ENCODE peak calls at places on chromosomes 6 and 20, in eight cellular contexts. I is GM23248, R is uterus, C is left lung, K is psoas muscle, H is PC-3, W is esophagus squamous epithelium, F is right atrium auricular region. D is an unnamed sample.

GRCh38 chr20:19969507-19970255 is 47.5 kb upstream of the NAA20 start:
- DNase-seq in I (no peak), F (no peak), H (no peak), K (no peak), R (no peak), C (no peak), W (no peak), D (no peak)

GRCh38 chr20:25291432-25292133 is 43.7 kb downstream of the PYGB start:
- DNase-seq in K (no peak), R (no peak), H (no peak), F (no peak), C (no peak), I (no peak), W (no peak), D (no peak)

GRCh38 chr6:158786645-158787304 is 32.4 kb downstream of the EZR start:
- DNase-seq in R (no peak), I (no peak), C (no peak), H (no peak), F (no peak), K (no peak), W (no peak), D (no peak)

GRCh38 chr6:89917216-89917615 is 22.9 kb downstream of the GJA10 start:
- DNase-seq in C (no peak), F (no peak), K (no peak), H (no peak), I (no peak), R (no peak), W (no peak), D (no peak)

GRCh38 chr20:54347216-54347833 is 128.1 kb upstream of the DOK5 start:
- DNase-seq in K (no peak), W (no peak), F (no peak), R (no peak), C (no peak), I (peak; percentile 65), H (no peak), D (no peak)

GRCh38 chr6:166106076-166106686 is 61.5 kb downstream of the TBXT start:
- DNase-seq in C (no peak), K (peak; percentile 68), I (peak; percentile 75), F (peak; percentile 79), H (peak; percentile 75), W (no peak), R (peak; percentile 74), D (peak; percentile 71)

GRCh38 chr6:11729083-11729482 is 49.5 kb downstream of the ADTRP start:
- DNase-seq in W (no peak), C (no peak), I (no peak), R (no peak), K (no peak), H (no peak), F (no peak), D (no peak)

GRCh38 chr6:47413752-47414516 is 63.7 kb upstream of the CD2AP start:
- DNase-seq in R (no peak), H (peak; percentile 77), W (no peak), F (no peak), K (no peak), C (no peak), I (peak; percentile 73), D (no peak)

GRCh38 chr6:130525378-130525777 is 159.6 kb downstream of the TMEM200A start:
- DNase-seq in H (no peak), R (no peak), W (no peak), I (no peak), K (no peak), C (no peak), F (no peak), D (no peak)

GRCh38 chr6:154488802-154489437 is 21.6 kb downstream of the CNKSR3 start:
- DNase-seq in W (no peak), F (no peak), K (no peak), I (peak; percentile 81), H (peak; percentile 62), R (no peak), C (no peak), D (no peak)

GRCh38 chr6:11374036-11375010 is 141.9 kb upstream of the NEDD9 start:
- DNase-seq in I (no peak), R (no peak), K (no peak), H (no peak), F (no peak), W (no peak), C (no peak), D (no peak)

GRCh38 chr20:10705801-10706459 is 32.1 kb upstream of the JAG1 start:
- DNase-seq in H (peak; percentile 99), C (no peak), W (peak; percentile 4), R (no peak), K (no peak), F (no peak), I (no peak), D (no peak)

GRCh38 chr20:371755-372542 is 8.6 kb upstream of the TRIB3 start:
- DNase-seq in I (peak; percentile 85), H (peak; percentile 98), C (peak; percentile 88), R (peak; percentile 32), K (peak; percentile 85), F (peak; percentile 79), W (no peak), D (peak; percentile 71)

GRCh38 chr20:25356294-25356933 is 34.2 kb downstream of the ABHD12 start:
- DNase-seq in K (no peak), R (no peak), H (no peak), C (no peak), I (no peak), W (no peak), F (no peak), D (no peak)

GRCh38 chr20:51767018-51767866 is 948 bp downstream of the ATP9A start:
- DNase-seq in K (peak; percentile 70), H (peak; percentile 97), C (peak; percentile 86), R (peak; percentile 70), F (peak; percentile 61), I (peak; percentile 61), W (no peak), D (peak; percentile 81)

DNA sequence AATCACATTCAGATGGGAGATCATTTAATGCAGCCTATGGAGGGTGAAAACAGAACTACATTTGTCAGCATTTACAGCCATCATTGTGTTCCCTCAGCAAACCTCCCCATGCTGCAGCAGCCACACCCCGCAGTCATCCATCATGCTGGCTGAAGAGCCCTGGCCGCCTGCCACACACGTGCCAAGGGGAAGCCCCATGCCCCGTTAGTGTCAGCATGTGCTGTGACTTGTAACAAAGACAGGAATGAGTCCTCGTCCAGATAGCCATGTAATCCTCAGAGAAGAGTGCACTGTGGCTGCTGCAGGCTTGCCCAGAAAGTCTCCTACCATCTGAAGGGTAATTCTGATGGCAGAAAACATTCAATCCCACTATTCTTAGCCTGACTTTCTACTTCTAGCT is 1097.8 kb downstream of the KIF16B start:
- DNase-seq in C (peak; percentile 36), F (no peak), H (peak; percentile 24), W (no peak), I (no peak), R (no peak), K (no peak), D (no peak)
- H3K9me3 ChIP-seq in C (no peaks in the 10 kb centered on the region), F (no peaks in the 10 kb centered on the region), H (no peaks in the 10 kb centered on the region), W (no peaks in the 10 kb centered on the region), I (no peaks in the 10 kb centered on the region), R (no peaks in the 10 kb centered on the region), K (no peaks in the 10 kb centered on the region), D (no peaks in the 10 kb centered on the region)

DNA sequence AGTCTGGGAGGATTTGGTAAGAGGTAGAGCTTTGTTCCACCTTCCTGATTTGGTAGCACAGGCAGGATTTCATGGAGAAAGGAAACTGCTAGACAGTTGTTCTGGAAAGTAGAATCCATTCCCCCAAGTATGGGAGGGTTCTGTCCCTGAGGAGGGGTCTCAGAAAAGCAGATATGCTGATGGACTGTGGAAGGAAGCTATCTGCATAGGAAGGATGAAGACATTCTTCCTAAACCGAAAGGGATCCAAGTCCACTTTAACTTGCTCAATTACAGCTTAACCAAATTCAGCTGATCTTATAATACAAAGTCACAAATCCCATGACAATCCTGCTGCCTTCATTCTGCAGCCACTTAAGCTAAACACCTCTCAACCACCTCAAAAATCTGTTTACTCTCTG is 2.6 kb downstream of the MAN1A1 start:
- DNase-seq in W (no peak), C (no peak), F (no peak), I (peak; percentile 40), K (no peak), H (no peak), R (no peak), D (no peak)
- H3K4me3 ChIP-seq in W (peak overlapping the region; percentile 72), C (peak overlapping the region; percentile 90), F (peak overlapping the region; percentile 61), I (peak overlapping the region; percentile 85), K (peak overlapping the region; percentile 87), H (peak overlapping the region; percentile 92), R (peak overlapping the region; percentile 6), D (peak overlapping the region; percentile 84)

GRCh38 chr20:45339084-45339483 is 9.1 kb downstream of the SDC4 start:
- DNase-seq in W (no peak), R (no peak), H (no peak), I (no peak), F (no peak), K (no peak), C (no peak), D (no peak)
- H3K4me1 ChIP-seq in W (peaks cover 88% of the 10 kb centered on the region), R (peaks cover 24% of the 10 kb centered on the region), H (peaks cover 86% of the 10 kb centered on the region), I (peaks cover 84% of the 10 kb centered on the region), F (peaks cover 85% of the 10 kb centered on the region), K (peaks cover 72% of the 10 kb centered on the region), C (peaks cover 46% of the 10 kb centered on the region), D (peaks cover 59% of the 10 kb centered on the region)

GRCh38 chr20:29741594-29741893 is 1515.9 kb upstream of the DEFB115 start:
- DNase-seq in R (no peak), W (no peak), I (no peak), K (no peak), F (no peak), H (no peak), C (no peak), D (no peak)

GRCh38 chr20:29742699-29743100 is 1514.8 kb upstream of the DEFB115 start:
- DNase-seq in W (no peak), C (no peak), K (no peak), F (no peak), I (no peak), H (no peak), R (no peak), D (no peak)

GRCh38 chr20:29741894-29742698 is 1515.4 kb upstream of the DEFB115 start:
- DNase-seq in I (no peak), H (no peak), R (no peak), F (no peak), W (no peak), K (no peak), C (no peak), D (no peak)

GRCh38 chr20:29743101-29743931 is 1514.1 kb upstream of the DEFB115 start:
- DNase-seq in F (no peak), R (no peak), K (no peak), C (no peak), H (no peak), I (no peak), W (no peak), D (no peak)

GRCh38 chr20:29744071-29744470 is 1513.4 kb upstream of the DEFB115 start:
- DNase-seq in R (no peak), F (no peak), C (no peak), W (no peak), H (no peak), I (no peak), K (no peak), D (no peak)
- H3K9me3 ChIP-seq in R (no peaks in the 10 kb centered on the region), F (peaks cover 2% of the 10 kb centered on the region), C (peaks cover 47% of the 10 kb centered on the region), W (no peaks in the 10 kb centered on the region), H (no peaks in the 10 kb centered on the region), I (no peaks in the 10 kb centered on the region), K (peaks cover 2% of the 10 kb centered on the region), D (peaks cover 47% of the 10 kb centered on the region)